ENCODE peak calls at places on chromosomes 6 and 20, in seven cellular contexts. A is posterior vena cava; N is DMS79 treated with DMSO at 0.1 percent for 48 hours; V is fibroblast of pulmonary artery; Z is NCI-H1417; I is effector memory CD4-positive, alpha-beta T cell; H is T1000. P is an unnamed sample.

GRCh38 chr6:89989742-89990141 is 95.5 kb downstream of the GJA10 start:
- DNase-seq in A (no peak), N (no peak), V (peak), Z (no peak), I (no peak), H (no peak), P (peak)

GRCh38 chr20:34984756-34985261 is 29.1 kb downstream of the MYH7B start:
- DNase-seq in A (no peak), N (no peak), V (no peak), Z (no peak), I (no peak), H (no peak), P (no peak)

GRCh38 chr6:78243519-78243918 is 590.7 kb downstream of the MEI4 start:
- DNase-seq in A (no peak), N (no peak), V (peak), Z (no peak), I (no peak), H (no peak), P (peak)

GRCh38 chr20:45011108-45011526 is 44.8 kb downstream of the STK4 start:
- DNase-seq in A (no peak), N (peak), V (peak), Z (peak), I (no peak), H (peak), P (peak)

GRCh38 chr20:8401491-8401890 is 269.4 kb downstream of the PLCB1 start:
- DNase-seq in A (no peak), N (no peak), V (no peak), Z (peak), I (no peak), H (no peak), P (peak)

GRCh38 chr20:63703471-63703975 is 4.3 kb downstream of the ARFRP1 start:
- DNase-seq in A (peak), N (no peak), V (no peak), Z (no peak), I (no peak), H (no peak), P (no peak)

GRCh38 chr20:59752704-59753460 is 148.5 kb downstream of the PHACTR3 start:
- DNase-seq in A (peak), N (no peak), V (no peak), Z (no peak), I (no peak), H (no peak), P (no peak)

GRCh38 chr20:23393999-23394775 is 27.1 kb downstream of the NAPB start:
- DNase-seq in A (no peak), N (no peak), V (no peak), Z (no peak), I (no peak), H (no peak), P (no peak)

GRCh38 chr6:129490551-129491245 is 219.3 kb downstream of the ARHGAP18 start:
- DNase-seq in A (no peak), N (no peak), V (peak), Z (no peak), I (peak), H (no peak), P (peak)

P was measured in choroid plexus epithelial cell.